ENCODE peak calls at places on chromosome 18, in seven cellular contexts. L is cardiac muscle cell, W is GM20000, Y is cardiac fibroblast, S is uterus, X is AG09319, T is A549. I is an unnamed sample.

GRCh38 chr18:34970106-34970505 is 71.1 kb upstream of the MAPRE2 start:
- DNase-seq in L (peak; percentile 36), W (no peak), Y (peak; percentile 81), S (no peak), X (no peak), T (no peak), I (no peak)

GRCh38 chr18:44518091-44518490 is 162.6 kb upstream of the SETBP1 start:
- DNase-seq in L (no peak), W (no peak), Y (no peak), S (peak; percentile 30), X (no peak), T (no peak), I (no peak)

GRCh38 chr18:51278045-51278649 is 80.7 kb upstream of the MEX3C start:
- DNase-seq in L (peak; percentile 62), W (peak; percentile 20), Y (peak; percentile 37), S (no peak), X (no peak), T (peak; percentile 21), I (peak; percentile 69)

GRCh38 chr18:68679531-68679930 is 35.4 kb downstream of the TMX3 start:
- DNase-seq in L (peak; percentile 56), W (no peak), Y (peak; percentile 82), S (no peak), X (peak; percentile 70), T (no peak), I (no peak)

GRCh38 chr18:63592506-63592905 is 5.4 kb downstream of the SERPINB13 start:
- DNase-seq in L (no peak), W (no peak), Y (no peak), S (no peak), X (no peak), T (no peak), I (no peak)

GRCh38 chr18:12373032-12373770 is 3.8 kb downstream of the AFG3L2 start:
- DNase-seq in L (peak; percentile 64), W (no peak), Y (no peak), S (no peak), X (no peak), T (no peak), I (no peak)

GRCh38 chr18:50989711-50990110 is 21.9 kb downstream of the ELAC1 start:
- DNase-seq in L (no peak), W (no peak), Y (no peak), S (no peak), X (no peak), T (no peak), I (no peak)

GRCh38 chr18:59536181-59536580 is 161.0 kb downstream of the CCBE1 start:
- DNase-seq in L (no peak), W (no peak), Y (peak; percentile 36), S (no peak), X (no peak), T (no peak), I (no peak)

GRCh38 chr18:13415736-13416135 is 197.2 kb downstream of the LDLRAD4 start:
- DNase-seq in L (no peak), W (no peak), Y (no peak), S (no peak), X (no peak), T (no peak), I (no peak)

GRCh38 chr18:3411854-3412268 is 38.1 kb upstream of the TGIF1 start:
- DNase-seq in L (peak; percentile 46), W (no peak), Y (peak; percentile 5), S (no peak), X (no peak), T (peak; percentile 54), I (no peak)

GRCh38 chr18:53909668-53910067 is 314.8 kb downstream of the MBD2 start:
- DNase-seq in L (no peak), W (peak; percentile 47), Y (peak; percentile 66), S (no peak), X (peak; percentile 10), T (peak; percentile 3), I (no peak)

GRCh38 chr18:39480494-39481245 is 1915.1 kb upstream of the CELF4 start:
- DNase-seq in L (no peak), W (no peak), Y (no peak), S (no peak), X (no peak), T (no peak), I (no peak)

GRCh38 chr18:65057439-65058083 is 693.3 kb upstream of the CDH7 start:
- DNase-seq in L (no peak), W (no peak), Y (no peak), S (no peak), X (no peak), T (no peak), I (no peak)

GRCh38 chr18:34467059-34467458 is 242.3 kb upstream of the NOL4 start:
- DNase-seq in L (no peak), W (no peak), Y (peak; percentile 8), S (no peak), X (no peak), T (no peak), I (no peak)

GRCh38 chr18:25136416-25137132 is 215.4 kb downstream of the ZNF521 start:
- DNase-seq in L (peak; percentile 21), W (no peak), Y (peak; percentile 6), S (no peak), X (no peak), T (no peak), I (no peak)

GRCh38 chr18:38033282-38033681 is 467.7 kb upstream of the CELF4 start:
- DNase-seq in L (no peak), W (no peak), Y (no peak), S (no peak), X (no peak), T (no peak), I (no peak)

GRCh38 chr18:4074647-4075046 is 380.5 kb downstream of the DLGAP1 start:
- DNase-seq in L (no peak), W (no peak), Y (no peak), S (no peak), X (no peak), T (no peak), I (no peak)

GRCh38 chr18:73124165-73124564 is 256.4 kb upstream of the NETO1 start:
- DNase-seq in L (no peak), W (no peak), Y (no peak), S (no peak), X (no peak), T (no peak), I (no peak)

GRCh38 chr18:58893388-58894099 is 28.9 kb downstream of the ZNF532 start:
- DNase-seq in L (no peak), W (no peak), Y (peak; percentile 17), S (no peak), X (no peak), T (no peak), I (no peak)

GRCh38 chr18:38868757-38869156 is 1303.2 kb upstream of the CELF4 start:
- DNase-seq in L (no peak), W (no peak), Y (no peak), S (no peak), X (no peak), T (no peak), I (no peak)

GRCh38 chr18:54843302-54843701 is 15.0 kb downstream of the RAB27B start:
- DNase-seq in L (no peak), W (no peak), Y (peak; percentile 34), S (no peak), X (no peak), T (no peak), I (no peak)

GRCh38 chr18:74493689-74494088 is 2.5 kb upstream of the CNDP2 start:
- DNase-seq in L (peak; percentile 85), W (peak; percentile 58), Y (peak; percentile 71), S (no peak), X (no peak), T (peak; percentile 14), I (peak; percentile 53)

GRCh38 chr18:58417752-58418151 is 211.1 kb downstream of the ALPK2 start:
- DNase-seq in L (peak; percentile 77), W (no peak), Y (peak; percentile 93), S (no peak), X (no peak), T (peak; percentile 21), I (no peak)

DNA sequence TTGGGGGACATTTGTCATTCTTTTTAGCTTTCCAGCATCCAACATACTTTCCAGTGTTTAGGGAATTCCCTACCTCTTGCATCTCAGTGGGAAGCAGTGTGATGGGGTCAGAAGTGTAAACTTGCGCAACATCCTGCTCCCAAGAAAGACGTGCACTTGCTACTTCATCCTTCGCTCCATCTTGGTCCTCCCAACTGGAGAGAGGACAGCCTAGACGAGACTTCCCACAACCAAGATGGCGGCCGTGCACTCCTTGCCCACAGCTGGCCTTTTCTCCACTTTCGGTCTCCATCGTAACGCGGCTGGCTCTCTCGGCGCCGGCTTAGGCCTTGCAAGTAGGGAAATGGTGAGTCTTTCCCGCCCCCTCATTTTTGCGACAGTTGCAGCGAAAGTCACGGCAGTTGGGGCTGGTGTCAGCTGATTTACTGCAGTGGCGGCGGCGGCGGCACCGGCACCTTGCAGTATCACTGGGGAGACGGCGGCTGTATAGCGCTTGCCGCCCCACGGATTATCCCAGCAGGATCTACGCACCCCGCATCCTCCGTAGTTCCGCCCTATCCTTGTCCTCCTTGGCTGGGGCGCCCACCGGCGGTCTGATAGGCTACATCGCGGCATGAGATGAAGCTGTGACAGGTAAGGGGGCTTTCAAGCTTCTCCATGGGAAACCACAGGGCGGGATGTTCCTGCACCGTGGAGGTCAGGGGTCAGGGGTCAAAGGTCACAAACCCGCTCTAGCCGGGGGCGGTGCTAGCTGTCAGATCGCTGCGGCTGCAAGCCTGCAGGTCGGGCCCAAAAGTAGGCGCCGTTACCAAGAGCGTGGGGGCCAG is at the start of gene WDR7:
- DNase-seq in L (peak; percentile 99), W (peak; percentile 79), Y (peak; percentile 99), S (peak; percentile 97), X (peak; percentile 92), T (peak; percentile 59), I (peak; percentile 90)
- TF ChIP-seq CTCF in L (no peak), W (no peak), Y (no peak), S (no peak), X (no peak), T (no peak), I (no peak)

DNA sequence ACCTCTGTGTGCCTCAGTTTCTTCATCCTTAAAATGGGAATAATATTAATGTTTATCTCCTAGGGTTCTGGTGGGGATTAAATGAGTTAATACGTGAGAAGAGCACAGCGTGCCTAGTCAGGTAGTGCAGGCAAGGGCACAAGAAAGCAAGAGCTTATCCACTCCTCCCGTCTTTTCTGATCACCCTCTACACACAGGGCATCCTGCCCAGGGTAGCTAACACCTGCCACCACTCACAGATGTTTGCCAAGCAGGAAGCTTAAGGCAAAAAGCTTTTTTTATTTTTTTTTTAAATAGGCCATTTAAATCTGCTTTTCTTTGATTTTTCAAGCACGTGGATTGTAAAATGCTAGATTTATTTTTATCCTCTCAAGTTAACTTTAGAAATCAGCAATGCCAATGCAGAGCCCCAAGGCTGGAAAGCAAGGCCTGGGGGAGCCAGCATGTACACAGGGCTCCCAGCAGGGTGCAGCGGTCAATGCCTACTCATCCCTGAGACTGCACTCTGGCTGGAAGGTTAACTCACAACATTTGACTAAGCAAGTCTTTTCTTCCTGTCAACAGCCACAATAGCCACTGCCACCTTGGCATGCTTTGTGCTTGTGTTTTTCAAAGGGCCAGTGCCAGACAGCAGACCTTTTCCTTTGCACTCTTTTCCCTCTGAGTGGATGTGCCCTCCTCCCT is 86.5 kb upstream of the ACAA2 start:
- DNase-seq in L (no peak), W (no peak), Y (no peak), S (no peak), X (no peak), T (no peak), I (peak; percentile 18)
- TF ChIP-seq CTCF in L (peak; percentile 10), W (no peak), Y (no peak), S (no peak), X (no peak), T (no peak), I (no peak)

GRCh38 chr18:9808530-9809241 is 77.1 kb upstream of the TXNDC2 start:
- DNase-seq in L (peak; percentile 46), W (no peak), Y (peak; percentile 45), S (no peak), X (no peak), T (no peak), I (no peak)
- TF ChIP-seq CTCF in L (no peak), W (no peak), Y (no peak), S (no peak), X (no peak), T (no peak), I (no peak)

GRCh38 chr18:33440384-33441043 is at the start of gene CCDC178:
- DNase-seq in L (peak; percentile 38), W (no peak), Y (no peak), S (peak; percentile 14), X (no peak), T (peak; percentile 7), I (peak; percentile 71)
- TF ChIP-seq CTCF in L (no peak), W (no peak), Y (no peak), S (no peak), X (no peak), T (no peak), I (peak; percentile 13)